ENCODE peak calls at places on chromosome 18, in four cellular contexts. Z is cardiac fibroblast, H is glutamatergic neuron, L is RWPE1. N is an unnamed sample.

GRCh38 chr18:25453556-25454269 is 101.7 kb upstream of the ZNF521 start:
- DNase-seq in H (no peak), L (no peak), Z (peak; percentile 2), N (no peak)

GRCh38 chr18:33812186-33812585 is 234.2 kb downstream of the ASXL3 start:
- DNase-seq in L (peak; percentile 32), Z (no peak), H (no peak), N (no peak)

GRCh38 chr18:39675916-39676315 is 2110.3 kb upstream of the CELF4 start:
- DNase-seq in L (no peak), H (no peak), Z (no peak), N (no peak)

GRCh38 chr18:76519156-76519549 is 24.1 kb upstream of the ZNF516 start:
- DNase-seq in Z (no peak), H (no peak), L (no peak), N (peak; percentile 31)

GRCh38 chr18:40066368-40066767 is 1888.7 kb upstream of the PIK3C3 start:
- DNase-seq in L (no peak), Z (peak; percentile 22), H (no peak), N (no peak)

GRCh38 chr18:8911408-8912340 is 190.8 kb upstream of the NDUFV2 start:
- DNase-seq in L (no peak), Z (no peak), H (no peak), N (no peak)

GRCh38 chr18:71336811-71337210 is 1048.0 kb downstream of the SOCS6 start:
- DNase-seq in H (no peak), Z (no peak), L (no peak), N (no peak)

GRCh38 chr18:7855051-7855450 is 287.9 kb downstream of the PTPRM start:
- DNase-seq in Z (no peak), L (no peak), H (no peak), N (no peak)

GRCh38 chr18:14974088-14974487 is 226.1 kb downstream of the ANKRD30B start:
- DNase-seq in L (no peak), H (no peak), Z (no peak), N (no peak)

GRCh38 chr18:79809482-79810192 is 11.9 kb downstream of the KCNG2 start:
- DNase-seq in H (no peak), Z (no peak), L (no peak), N (no peak)

GRCh38 chr18:13437801-13438506 is 219.4 kb downstream of the LDLRAD4 start:
- DNase-seq in L (no peak), H (no peak), Z (no peak), N (no peak)

GRCh38 chr18:11518788-11519685 is 90.4 kb upstream of the SLC35G4 start:
- DNase-seq in Z (peak; percentile 64), L (peak; percentile 65), H (peak; percentile 70), N (peak; percentile 69)

GRCh38 chr18:55839350-55839749 is 251.4 kb upstream of the TCF4 start:
- DNase-seq in H (no peak), L (no peak), Z (peak; percentile 76), N (no peak)

GRCh38 chr18:75244336-75244735 is 33.7 kb downstream of the TSHZ1 start:
- DNase-seq in H (no peak), Z (no peak), L (no peak), N (no peak)

GRCh38 chr18:74505776-74506175 is 9.6 kb downstream of the CNDP2 start:
- DNase-seq in Z (no peak), H (no peak), L (no peak), N (no peak)

GRCh38 chr18:22179174-22179573 is 9.8 kb downstream of the GATA6 start:
- DNase-seq in Z (peak; percentile 25), L (no peak), H (no peak), N (no peak)
- TF ChIP-seq CTCF in Z (no peak), L (no peak), H (no peak), N (no peak)

GRCh38 chr18:29062921-29063320 is 886.0 kb upstream of the CDH2 start:
- DNase-seq in Z (no peak), L (no peak), H (no peak), N (no peak)
- TF ChIP-seq CTCF in Z (no peak), L (no peak), H (no peak), N (no peak)

GRCh38 chr18:48937869-48938750 is 12.7 kb downstream of the SMAD7 start:
- DNase-seq in Z (no peak), L (no peak), H (no peak), N (no peak)
- TF ChIP-seq CTCF in Z (no peak), L (no peak), H (no peak), N (no peak)

DNA sequence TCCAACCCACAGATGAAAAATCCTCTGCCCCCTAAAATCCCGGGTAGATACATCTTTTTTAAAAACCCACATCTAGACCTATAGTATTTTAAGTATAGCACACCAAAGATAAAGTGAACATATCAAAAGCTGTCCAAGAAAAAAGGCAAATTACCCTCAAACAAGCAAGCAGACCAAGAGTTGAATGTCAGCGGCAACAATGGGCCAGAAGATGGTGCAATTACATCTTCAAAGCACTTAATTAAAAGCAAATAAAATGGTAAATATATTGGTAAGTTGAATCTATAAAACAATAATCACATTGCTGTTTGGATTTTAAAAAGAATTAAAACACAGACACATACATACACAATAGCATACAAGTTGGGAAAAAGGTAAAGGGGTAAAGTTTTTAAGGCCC is 98.5 kb downstream of the MYOM1 start:
- DNase-seq in H (no peak), L (no peak), Z (peak; percentile 26), N (no peak)
- TF ChIP-seq CTCF in H (no peak), L (no peak), Z (no peak), N (no peak)

N was measured in nephron progenitor cell.